ENCODE peak calls at places on chromosomes 12 and 14, in six cellular contexts. D, G, R, K, W and H are unnamed samples.

GRCh38 chr14:60815371-60815770 is 80.8 kb downstream of the MNAT1 start:
- DNase-seq in W (no peak), R (no peak), D (no peak), K (no peak), G (no peak), H (peak)

GRCh38 chr14:67738740-67739504 is 37.2 kb downstream of the RDH12 start:
- DNase-seq in W (peak), R (peak), G (no peak), K (peak), D (peak), H (no peak)

GRCh38 chr12:100359822-100360221 is 2.9 kb downstream of the SLC17A8 start:
- DNase-seq in D (peak), K (no peak), R (no peak), G (no peak), W (peak), H (no peak)

GRCh38 chr14:35492569-35493014 is 41.4 kb upstream of the INSM2 start:
- DNase-seq in K (no peak), D (no peak), R (no peak), W (no peak), G (no peak), H (no peak)

GRCh38 chr14:81435048-81435577 is 35.0 kb upstream of the STON2 start:
- DNase-seq in D (no peak), G (no peak), W (no peak), R (no peak), K (no peak), H (no peak)

GRCh38 chr12:82660541-82661325 is 26.0 kb upstream of the TMTC2 start:
- DNase-seq in W (no peak), R (no peak), K (no peak), D (no peak), G (no peak), H (no peak)

GRCh38 chr12:41724216-41724615 is 420.5 kb downstream of the GXYLT1 start:
- DNase-seq in W (no peak), K (no peak), G (no peak), R (no peak), D (no peak), H (no peak)

GRCh38 chr12:91948504-91948903 is 197.1 kb downstream of the BTG1 start:
- DNase-seq in W (no peak), G (no peak), K (peak), R (no peak), D (no peak), H (no peak)

GRCh38 chr14:95265106-95266094 is 54.3 kb downstream of the CLMN start:
- DNase-seq in R (peak), W (peak), G (no peak), D (peak), K (peak), H (no peak)

GRCh38 chr12:109696485-109697269 is 16.9 kb upstream of the FAM222A start:
- DNase-seq in G (no peak), K (no peak), R (no peak), D (peak), W (no peak), H (no peak)

GRCh38 chr12:50111693-50112455 is at the start of gene COX14:
- DNase-seq in W (peak), D (peak), K (peak), R (peak), G (peak), H (peak)

GRCh38 chr12:50112456-50113218 is 601 bp downstream of the COX14 start:
- DNase-seq in K (no peak), R (no peak), D (no peak), G (no peak), W (no peak), H (peak)

GRCh38 chr12:50110127-50110761 is 1.8 kb upstream of the COX14 start:
- DNase-seq in R (peak), K (peak), G (peak), D (no peak), W (peak), H (no peak)

GRCh38 chr12:50111417-50111692 is 681 bp upstream of the COX14 start:
- DNase-seq in D (no peak), W (no peak), R (no peak), G (no peak), K (no peak), H (no peak)

DNA sequence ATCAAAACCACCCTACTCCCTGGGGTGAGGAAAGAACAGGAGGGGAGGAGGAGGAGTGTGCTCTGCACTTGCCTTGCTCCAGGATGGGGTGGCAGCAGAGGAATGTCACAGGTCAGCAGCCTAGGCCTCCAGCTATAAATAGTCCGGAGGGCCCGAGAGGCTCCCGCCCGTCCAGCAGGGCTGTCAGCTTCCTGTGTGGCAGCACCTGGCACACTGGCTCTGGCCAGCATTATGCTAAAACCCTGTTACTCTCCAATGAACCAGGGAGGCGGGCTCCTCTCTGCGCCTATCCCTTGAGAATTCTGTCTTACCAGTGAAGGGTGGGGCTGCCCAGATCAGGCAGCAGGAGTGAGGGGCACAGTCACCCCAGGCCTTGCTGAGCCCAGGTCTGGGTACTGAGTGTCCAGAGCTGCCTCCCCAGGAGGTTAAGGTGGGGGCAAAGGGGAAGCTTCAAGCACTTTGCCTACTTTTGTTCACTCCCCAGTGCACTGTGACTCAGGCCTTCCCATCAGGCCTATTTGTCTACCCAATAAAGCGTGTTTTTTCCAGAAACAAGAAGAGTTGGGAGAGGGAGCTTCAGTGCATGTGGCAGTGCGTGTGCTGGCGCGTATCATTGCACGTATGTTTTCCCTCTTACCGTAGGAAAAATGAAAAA is 1.1 kb upstream of the COX14 start:
- DNase-seq in R (peak), K (peak), W (peak), D (peak), G (no peak), H (no peak)
- TF ChIP-seq POLR2A in R (no peak), K (peak), W (no peak), D (no peak), G (no peak), H (no peak)

DNA sequence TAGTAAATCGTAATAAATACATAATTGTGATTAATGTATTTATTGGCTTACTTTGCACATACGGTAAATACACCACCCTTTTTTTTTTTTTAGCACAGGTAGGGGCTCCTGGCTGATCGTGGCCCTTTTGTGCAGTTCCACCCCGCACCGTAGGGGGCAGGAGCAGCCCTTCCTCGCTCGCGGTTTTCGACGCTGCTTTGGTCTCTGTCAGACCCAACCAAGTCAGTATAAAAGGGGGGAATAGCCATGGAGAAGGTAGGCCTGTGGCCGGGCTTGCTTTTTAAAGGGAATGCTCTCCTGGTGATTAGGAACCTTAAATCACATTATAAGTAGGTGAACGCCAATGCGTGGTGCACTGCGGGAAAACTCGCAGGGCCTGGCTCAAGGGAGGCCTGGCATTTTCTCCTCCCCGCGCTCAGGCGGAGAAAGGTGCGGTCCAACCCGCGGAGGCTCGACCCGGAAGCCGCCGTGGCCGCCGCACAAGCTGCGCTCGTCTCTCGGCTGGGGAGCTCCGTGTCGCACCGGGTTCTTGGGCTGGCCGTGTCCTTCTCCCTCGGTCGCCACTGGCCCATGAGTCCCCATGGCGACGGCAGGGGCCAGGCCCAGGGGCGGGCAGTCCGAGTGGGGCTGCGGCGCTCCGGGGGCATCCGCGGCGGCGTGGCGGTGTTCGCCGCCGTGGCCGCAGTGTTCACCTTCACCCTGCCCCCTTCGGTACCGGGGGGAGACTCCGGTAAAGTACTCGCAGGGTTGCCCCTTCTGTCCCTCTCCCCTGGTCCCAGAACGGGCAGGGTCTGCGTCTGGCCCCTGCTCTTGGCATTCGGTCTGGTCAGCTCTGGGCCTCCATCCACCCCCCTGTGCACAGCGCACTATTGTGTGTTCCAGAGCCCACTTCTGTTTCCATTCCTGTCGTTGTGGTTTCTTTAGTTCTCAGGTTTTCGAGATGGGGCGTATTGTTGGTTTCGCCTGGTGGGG is at the start of gene TMEM260:
- DNase-seq in W (peak), K (peak), G (peak), R (peak), D (peak), H (peak)
- TF ChIP-seq POLR2A in W (peak), K (peak), G (peak), R (peak), D (peak), H (peak)

DNA sequence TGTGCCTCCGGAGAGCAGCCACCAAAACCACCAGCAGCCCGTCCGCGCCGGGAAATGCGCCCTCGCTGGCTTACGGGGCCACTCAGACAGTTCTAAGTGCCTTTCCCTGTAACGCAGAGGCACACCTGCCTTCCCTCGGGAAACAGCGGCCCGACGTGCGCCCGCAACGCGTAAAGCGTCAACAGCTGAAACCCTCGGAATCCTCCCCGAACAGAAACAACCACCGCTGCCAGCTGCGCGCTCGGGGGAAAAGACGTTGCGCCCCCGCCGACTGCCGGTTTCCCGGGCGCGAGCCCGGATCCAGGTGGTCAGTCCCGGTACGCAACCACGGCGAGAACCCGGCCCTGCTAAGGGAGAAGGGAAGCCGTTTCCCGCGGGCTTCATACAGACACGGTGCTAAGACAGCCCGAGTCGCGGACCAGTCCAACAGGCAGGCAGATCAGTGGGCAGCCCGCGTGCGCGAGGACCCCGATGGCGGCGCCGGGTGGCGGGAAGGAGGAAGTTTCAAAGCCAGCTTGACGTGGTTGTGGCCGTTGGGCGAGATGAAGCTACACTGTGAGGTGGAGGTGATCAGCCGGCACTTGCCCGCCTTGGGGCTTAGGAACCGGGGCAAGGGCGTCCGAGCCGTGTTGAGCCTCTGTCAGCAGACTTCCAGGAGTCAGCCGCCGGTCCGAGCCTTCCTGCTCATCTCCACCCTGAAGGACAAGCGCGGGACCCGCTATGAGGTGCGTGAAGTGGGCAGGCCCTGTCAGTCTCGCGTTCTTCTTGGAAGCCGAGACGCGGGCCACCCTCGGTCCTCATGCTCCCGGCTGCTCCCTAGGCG is at the start of gene LRR1:
- DNase-seq in W (peak), R (peak), G (peak), K (peak), D (peak), H (peak)
- TF ChIP-seq POLR2A in W (peak), R (peak), G (no peak), K (peak), D (peak), H (peak)

GRCh38 chr12:68805592-68806120 is 2.3 kb upstream of the MDM2 start:
- DNase-seq in W (no peak), G (no peak), D (peak), K (no peak), R (no peak), H (no peak)

GRCh38 chr12:68807576-68808387 is at the start of gene MDM2:
- DNase-seq in G (peak), D (peak), R (peak), W (peak), K (peak), H (peak)

GRCh38 chr12:68806488-68807237 is 1.3 kb upstream of the MDM2 start:
- DNase-seq in W (no peak), K (no peak), R (no peak), G (no peak), D (no peak), H (no peak)

GRCh38 chr12:68809190-68810026 is 1.4 kb downstream of the MDM2 start:
- DNase-seq in K (no peak), W (no peak), G (no peak), R (no peak), D (no peak), H (no peak)

GRCh38 chr12:68808388-68809189 is 612 bp downstream of the MDM2 start:
- DNase-seq in R (peak), W (peak), G (peak), D (peak), K (peak), H (peak)
- TF ChIP-seq POLR2A in R (peak), W (peak), G (peak), D (peak), K (peak), H (peak)

GRCh38 chr14:94173885-94174621 is at the start of gene PPP4R4:
- DNase-seq in K (peak), G (peak), W (peak), D (peak), R (peak), H (peak)
- TF ChIP-seq POLR2A in K (no peak), G (no peak), W (no peak), D (no peak), R (no peak), H (no peak)

GRCh38 chr12:76030378-76031080 is 1.0 kb downstream of the PHLDA1 start:
- DNase-seq in K (peak), R (peak), G (no peak), D (peak), W (peak), H (peak)

GRCh38 chr12:76032043-76032981 is 736 bp upstream of the PHLDA1 start:
- DNase-seq in D (peak), G (peak), W (peak), K (peak), R (peak), H (peak)

GRCh38 chr12:76031081-76031413 is 529 bp downstream of the PHLDA1 start:
- DNase-seq in W (no peak), K (no peak), R (no peak), G (no peak), D (no peak), H (no peak)

GRCh38 chr12:76029982-76030377 is 1.6 kb downstream of the PHLDA1 start:
- DNase-seq in W (peak), K (no peak), G (no peak), D (peak), R (no peak), H (no peak)

GRCh38 chr12:76031414-76032042 is at the start of gene PHLDA1:
- DNase-seq in K (peak), R (peak), W (peak), D (peak), G (peak), H (peak)
- TF ChIP-seq POLR2A in K (peak), R (peak), W (peak), D (peak), G (peak), H (no peak)

GRCh38 chr14:39114073-39114838 is at the start of gene GEMIN2:
- DNase-seq in R (peak), G (peak), D (peak), W (peak), K (peak), H (peak)
- TF ChIP-seq POLR2A in R (no peak), G (no peak), D (no peak), W (peak), K (peak), H (peak)